ENCODE peak calls at places on chromosomes 11 and 22, in nine cellular contexts. One of them, this sample, is unnamed.

GRCh38 chr11:1879941-1880720 is 11.6 kb downstream of the PRR33 start:
- DNase-seq in BJ: no peak
- DNase-seq in A549: no peak
- DNase-seq in NB4: peak
- DNase-seq in fibroblast of lung: peak
- DNase-seq in IMR-90: no peak
- DNase-seq in cardiac muscle cell: no peak
- DNase-seq in retinal pigment epithelial cell: no peak
- DNase-seq in fibroblast of pulmonary artery: peak
- DNase-seq in this sample: peak

GRCh38 chr22:23242473-23243001 is 62.2 kb downstream of the BCR start:
- DNase-seq in retinal pigment epithelial cell: no peak
- DNase-seq in NB4: no peak
- DNase-seq in cardiac muscle cell: peak
- DNase-seq in fibroblast of lung: peak
- DNase-seq in BJ: no peak
- DNase-seq in fibroblast of pulmonary artery: no peak
- DNase-seq in IMR-90: peak
- DNase-seq in A549: no peak
- DNase-seq in this sample: peak

GRCh38 chr11:16809901-16810668 is 71.6 kb downstream of the C11orf58 start:
- DNase-seq in BJ: no peak
- DNase-seq in cardiac muscle cell: no peak
- DNase-seq in fibroblast of lung: peak
- DNase-seq in NB4: no peak
- DNase-seq in retinal pigment epithelial cell: no peak
- DNase-seq in IMR-90: peak
- DNase-seq in fibroblast of pulmonary artery: peak
- DNase-seq in A549: no peak
- DNase-seq in this sample: peak

GRCh38 chr22:21694394-21694793 is 28.6 kb downstream of the PPIL2 start:
- DNase-seq in IMR-90: no peak
- DNase-seq in fibroblast of lung: no peak
- DNase-seq in cardiac muscle cell: no peak
- DNase-seq in fibroblast of pulmonary artery: no peak
- DNase-seq in retinal pigment epithelial cell: no peak
- DNase-seq in BJ: no peak
- DNase-seq in NB4: no peak
- DNase-seq in A549: no peak
- DNase-seq in this sample: no peak

GRCh38 chr11:116603783-116604323 is 168.9 kb downstream of the BUD13 start:
- DNase-seq in cardiac muscle cell: no peak
- DNase-seq in IMR-90: no peak
- DNase-seq in retinal pigment epithelial cell: no peak
- DNase-seq in fibroblast of pulmonary artery: no peak
- DNase-seq in A549: no peak
- DNase-seq in BJ: no peak
- DNase-seq in fibroblast of lung: no peak
- DNase-seq in NB4: no peak
- DNase-seq in this sample: no peak

GRCh38 chr11:27291302-27291889 is 71.6 kb downstream of the CCDC34 start:
- DNase-seq in fibroblast of lung: no peak
- DNase-seq in A549: peak
- DNase-seq in retinal pigment epithelial cell: no peak
- DNase-seq in IMR-90: no peak
- DNase-seq in cardiac muscle cell: no peak
- DNase-seq in NB4: peak
- DNase-seq in fibroblast of pulmonary artery: no peak
- DNase-seq in BJ: no peak
- DNase-seq in this sample: no peak

GRCh38 chr11:27213232-27213660 is 149.8 kb downstream of the CCDC34 start:
- DNase-seq in fibroblast of lung: peak
- DNase-seq in IMR-90: peak
- DNase-seq in retinal pigment epithelial cell: peak
- DNase-seq in A549: no peak
- DNase-seq in NB4: no peak
- DNase-seq in cardiac muscle cell: peak
- DNase-seq in BJ: peak
- DNase-seq in fibroblast of pulmonary artery: peak
- DNase-seq in this sample: peak

GRCh38 chr22:48889887-48890692 is 937.6 kb downstream of the BRD1 start:
- DNase-seq in retinal pigment epithelial cell: no peak
- DNase-seq in BJ: no peak
- DNase-seq in fibroblast of lung: no peak
- DNase-seq in NB4: no peak
- DNase-seq in IMR-90: no peak
- DNase-seq in fibroblast of pulmonary artery: no peak
- DNase-seq in A549: no peak
- DNase-seq in cardiac muscle cell: no peak
- DNase-seq in this sample: no peak

GRCh38 chr11:75492181-75492820 is 33.4 kb downstream of the GDPD5 start:
- DNase-seq in fibroblast of pulmonary artery: no peak
- DNase-seq in IMR-90: peak
- DNase-seq in BJ: no peak
- DNase-seq in cardiac muscle cell: no peak
- DNase-seq in NB4: peak
- DNase-seq in A549: no peak
- DNase-seq in retinal pigment epithelial cell: no peak
- DNase-seq in fibroblast of lung: peak
- DNase-seq in this sample: no peak

GRCh38 chr11:66299189-66299588 is 7.5 kb downstream of the TMEM151A start:
- DNase-seq in A549: no peak
- DNase-seq in NB4: no peak
- DNase-seq in fibroblast of pulmonary artery: no peak
- DNase-seq in retinal pigment epithelial cell: no peak
- DNase-seq in fibroblast of lung: no peak
- DNase-seq in BJ: no peak
- DNase-seq in cardiac muscle cell: no peak
- DNase-seq in IMR-90: no peak
- DNase-seq in this sample: no peak

GRCh38 chr22:24706050-24706449 is 68.5 kb downstream of the PIWIL3 start:
- DNase-seq in retinal pigment epithelial cell: no peak
- DNase-seq in IMR-90: no peak
- DNase-seq in NB4: no peak
- DNase-seq in fibroblast of pulmonary artery: peak
- DNase-seq in cardiac muscle cell: no peak
- DNase-seq in A549: peak
- DNase-seq in BJ: no peak
- DNase-seq in fibroblast of lung: no peak
- DNase-seq in this sample: no peak

GRCh38 chr11:34030386-34030785 is 21.1 kb upstream of the CAPRIN1 start:
- DNase-seq in fibroblast of lung: no peak
- DNase-seq in NB4: no peak
- DNase-seq in IMR-90: no peak
- DNase-seq in retinal pigment epithelial cell: no peak
- DNase-seq in BJ: no peak
- DNase-seq in fibroblast of pulmonary artery: no peak
- DNase-seq in A549: no peak
- DNase-seq in cardiac muscle cell: no peak
- DNase-seq in this sample: no peak

GRCh38 chr11:9002920-9003572 is 755 bp downstream of the NRIP3 start:
- DNase-seq in IMR-90: no peak
- DNase-seq in fibroblast of lung: no peak
- DNase-seq in retinal pigment epithelial cell: no peak
- DNase-seq in fibroblast of pulmonary artery: no peak
- DNase-seq in cardiac muscle cell: no peak
- DNase-seq in A549: no peak
- DNase-seq in NB4: peak
- DNase-seq in BJ: no peak
- DNase-seq in this sample: no peak

GRCh38 chr11:128407962-128408361 is 179.4 kb downstream of the ETS1 start:
- DNase-seq in NB4: peak
- DNase-seq in IMR-90: peak
- DNase-seq in cardiac muscle cell: no peak
- DNase-seq in retinal pigment epithelial cell: peak
- DNase-seq in BJ: peak
- DNase-seq in A549: no peak
- DNase-seq in fibroblast of lung: peak
- DNase-seq in fibroblast of pulmonary artery: peak
- DNase-seq in this sample: peak

GRCh38 chr11:32311351-32312077 is 123.8 kb downstream of the WT1 start:
- DNase-seq in retinal pigment epithelial cell: no peak
- DNase-seq in BJ: no peak
- DNase-seq in fibroblast of lung: no peak
- DNase-seq in cardiac muscle cell: no peak
- DNase-seq in A549: no peak
- DNase-seq in fibroblast of pulmonary artery: no peak
- DNase-seq in NB4: no peak
- DNase-seq in IMR-90: no peak
- DNase-seq in this sample: no peak

GRCh38 chr11:66883021-66883968 is 26.4 kb downstream of the LRFN4 start:
- DNase-seq in fibroblast of lung: peak
- DNase-seq in NB4: peak
- DNase-seq in cardiac muscle cell: peak
- DNase-seq in A549: peak
- DNase-seq in fibroblast of pulmonary artery: peak
- DNase-seq in retinal pigment epithelial cell: no peak
- DNase-seq in BJ: peak
- DNase-seq in IMR-90: peak
- DNase-seq in this sample: peak

GRCh38 chr11:62108017-62108750 is 15.6 kb upstream of the INCENP start:
- DNase-seq in cardiac muscle cell: peak
- DNase-seq in BJ: no peak
- DNase-seq in NB4: peak
- DNase-seq in A549: peak
- DNase-seq in IMR-90: peak
- DNase-seq in retinal pigment epithelial cell: no peak
- DNase-seq in fibroblast of lung: peak
- DNase-seq in fibroblast of pulmonary artery: peak
- DNase-seq in this sample: peak

GRCh38 chr22:41976961-41977566 is 7.8 kb downstream of the SEPTIN3 start:
- DNase-seq in A549: no peak
- DNase-seq in retinal pigment epithelial cell: no peak
- DNase-seq in fibroblast of pulmonary artery: no peak
- DNase-seq in NB4: no peak
- DNase-seq in IMR-90: no peak
- DNase-seq in BJ: no peak
- DNase-seq in fibroblast of lung: no peak
- DNase-seq in cardiac muscle cell: no peak
- DNase-seq in this sample: no peak

GRCh38 chr22:34972498-34972897 is 93.5 kb upstream of the ISX start:
- DNase-seq in IMR-90: no peak
- DNase-seq in retinal pigment epithelial cell: no peak
- DNase-seq in NB4: no peak
- DNase-seq in fibroblast of lung: peak
- DNase-seq in cardiac muscle cell: no peak
- DNase-seq in A549: no peak
- DNase-seq in BJ: no peak
- DNase-seq in fibroblast of pulmonary artery: no peak
- DNase-seq in this sample: no peak

GRCh38 chr11:47980907-47981621 is 705 bp downstream of the PTPRJ start:
- DNase-seq in retinal pigment epithelial cell: no peak
- DNase-seq in BJ: no peak
- DNase-seq in fibroblast of lung: peak
- DNase-seq in NB4: peak
- DNase-seq in A549: peak
- DNase-seq in cardiac muscle cell: peak
- DNase-seq in IMR-90: peak
- DNase-seq in fibroblast of pulmonary artery: peak
- DNase-seq in this sample: no peak

GRCh38 chr11:47981667-47982404 is 1.5 kb downstream of the PTPRJ start:
- DNase-seq in cardiac muscle cell: no peak
- DNase-seq in BJ: no peak
- DNase-seq in NB4: peak
- DNase-seq in retinal pigment epithelial cell: no peak
- DNase-seq in fibroblast of lung: no peak
- DNase-seq in fibroblast of pulmonary artery: no peak
- DNase-seq in A549: peak
- DNase-seq in IMR-90: no peak
- DNase-seq in this sample: no peak

GRCh38 chr11:47980093-47980906 is at the start of gene PTPRJ:
- DNase-seq in IMR-90: peak
- DNase-seq in fibroblast of lung: peak
- DNase-seq in NB4: peak
- DNase-seq in BJ: no peak
- DNase-seq in A549: peak
- DNase-seq in retinal pigment epithelial cell: no peak
- DNase-seq in fibroblast of pulmonary artery: peak
- DNase-seq in cardiac muscle cell: peak
- DNase-seq in this sample: peak

GRCh38 chr11:47977651-47978050 is 2.7 kb upstream of the PTPRJ start:
- DNase-seq in cardiac muscle cell: no peak
- DNase-seq in fibroblast of lung: no peak
- DNase-seq in A549: no peak
- DNase-seq in BJ: no peak
- DNase-seq in NB4: peak
- DNase-seq in retinal pigment epithelial cell: no peak
- DNase-seq in fibroblast of pulmonary artery: peak
- DNase-seq in IMR-90: peak
- DNase-seq in this sample: no peak

GRCh38 chr11:47979378-47980092 is 824 bp upstream of the PTPRJ start:
- DNase-seq in fibroblast of lung: no peak
- DNase-seq in NB4: peak
- DNase-seq in BJ: no peak
- DNase-seq in cardiac muscle cell: peak
- DNase-seq in retinal pigment epithelial cell: no peak
- DNase-seq in A549: peak
- DNase-seq in IMR-90: no peak
- DNase-seq in fibroblast of pulmonary artery: no peak
- DNase-seq in this sample: no peak
- TF ChIP-seq CTCF in fibroblast of lung: no peak
- TF ChIP-seq CTCF in NB4: no peak
- TF ChIP-seq CTCF in BJ: no peak
- TF ChIP-seq CTCF in cardiac muscle cell: no peak
- TF ChIP-seq CTCF in retinal pigment epithelial cell: no peak
- TF ChIP-seq CTCF in A549: no peak
- TF ChIP-seq CTCF in IMR-90: no peak
- TF ChIP-seq CTCF in fibroblast of pulmonary artery: no peak
- TF ChIP-seq CTCF in this sample: no peak

GRCh38 chr11:131787119-131787518 is 416.7 kb downstream of the NTM start:
- DNase-seq in retinal pigment epithelial cell: no peak
- DNase-seq in fibroblast of pulmonary artery: no peak
- DNase-seq in BJ: no peak
- DNase-seq in cardiac muscle cell: no peak
- DNase-seq in fibroblast of lung: no peak
- DNase-seq in NB4: no peak
- DNase-seq in A549: no peak
- DNase-seq in IMR-90: no peak
- DNase-seq in this sample: no peak
- H3K4me3 ChIP-seq in retinal pigment epithelial cell: no peak
- H3K4me3 ChIP-seq in fibroblast of pulmonary artery: no peak
- H3K4me3 ChIP-seq in BJ: no peak
- H3K4me3 ChIP-seq in cardiac muscle cell: no peak
- H3K4me3 ChIP-seq in fibroblast of lung: no peak
- H3K4me3 ChIP-seq in NB4: no peak
- H3K4me3 ChIP-seq in A549: no peak
- H3K4me3 ChIP-seq in IMR-90: no peak
- H3K4me3 ChIP-seq in this sample: no peak

GRCh38 chr22:37564111-37564711 is 3.9 kb downstream of the CDC42EP1 start:
- DNase-seq in NB4: no peak
- DNase-seq in fibroblast of pulmonary artery: peak
- DNase-seq in BJ: no peak
- DNase-seq in cardiac muscle cell: no peak
- DNase-seq in IMR-90: peak
- DNase-seq in A549: no peak
- DNase-seq in retinal pigment epithelial cell: no peak
- DNase-seq in fibroblast of lung: peak
- DNase-seq in this sample: no peak
- TF ChIP-seq CTCF in NB4: no peak
- TF ChIP-seq CTCF in fibroblast of pulmonary artery: peak
- TF ChIP-seq CTCF in BJ: no peak
- TF ChIP-seq CTCF in cardiac muscle cell: peak
- TF ChIP-seq CTCF in IMR-90: no peak
- TF ChIP-seq CTCF in A549: no peak
- TF ChIP-seq CTCF in retinal pigment epithelial cell: no peak
- TF ChIP-seq CTCF in fibroblast of lung: peak
- TF ChIP-seq CTCF in this sample: peak

GRCh38 chr11:68891356-68891948 is 12.2 kb downstream of the MRPL21 start:
- DNase-seq in retinal pigment epithelial cell: no peak
- DNase-seq in A549: no peak
- DNase-seq in fibroblast of pulmonary artery: no peak
- DNase-seq in fibroblast of lung: no peak
- DNase-seq in BJ: no peak
- DNase-seq in cardiac muscle cell: no peak
- DNase-seq in NB4: no peak
- DNase-seq in IMR-90: no peak
- DNase-seq in this sample: no peak
- H3K4me3 ChIP-seq in retinal pigment epithelial cell: no peak
- H3K4me3 ChIP-seq in A549: no peak
- H3K4me3 ChIP-seq in fibroblast of pulmonary artery: no peak
- H3K4me3 ChIP-seq in fibroblast of lung: no peak
- H3K4me3 ChIP-seq in BJ: no peak
- H3K4me3 ChIP-seq in cardiac muscle cell: no peak
- H3K4me3 ChIP-seq in NB4: no peak
- H3K4me3 ChIP-seq in IMR-90: no peak
- H3K4me3 ChIP-seq in this sample: no peak

This sample was measured in astrocyte of the spinal cord.